ENCODE peak calls at places on chromosomes 2 and 18, in eight cellular contexts. P is renal cortical epithelial cell, D is RPMI7951, Z is GDM1, H is ovary, V is epithelial cell of prostate, S is D721Med, B is osteocyte. O is an unnamed sample.
A peak's percentile ranks its signal among the peaks of the same experiment; 100 is the strongest.

GRCh38 chr2:197237720-197238370 is 72.7 kb downstream of the ANKRD44 start:
- DNase-seq in P (no peak), D (peak; percentile 48), Z (no peak), H (no peak), V (no peak), S (no peak), B (no peak), O (no peak)

GRCh38 chr2:155223781-155224406 is 525.4 kb downstream of the KCNJ3 start:
- DNase-seq in P (peak; percentile 42), D (peak; percentile 2), Z (no peak), H (no peak), V (no peak), S (no peak), B (no peak), O (no peak)

GRCh38 chr18:58819051-58819450 is 45.6 kb upstream of the ZNF532 start:
- DNase-seq in P (no peak), D (no peak), Z (no peak), H (no peak), V (no peak), S (no peak), B (no peak), O (no peak)

GRCh38 chr2:158777077-158777476 is 18.0 kb upstream of the DAPL1 start:
- DNase-seq in P (no peak), D (no peak), Z (no peak), H (no peak), V (no peak), S (no peak), B (no peak), O (no peak)

GRCh38 chr2:32825291-32825712 is 121.5 kb upstream of the LTBP1 start:
- DNase-seq in P (peak; percentile 35), D (peak; percentile 50), Z (no peak), H (peak; percentile 9), V (no peak), S (no peak), B (no peak), O (peak; percentile 41)

GRCh38 chr2:129319422-129319717 is 660.1 kb upstream of the RAB6C start:
- DNase-seq in P (no peak), D (peak; percentile 15), Z (no peak), H (no peak), V (no peak), S (no peak), B (no peak), O (no peak)

GRCh38 chr2:199128476-199129214 is 329.1 kb downstream of the SATB2 start:
- DNase-seq in P (no peak), D (no peak), Z (no peak), H (no peak), V (no peak), S (no peak), B (no peak), O (no peak)

GRCh38 chr2:74181739-74182138 is 3.1 kb upstream of the MOB1A start:
- DNase-seq in P (no peak), D (peak; percentile 21), Z (peak; percentile 84), H (no peak), V (no peak), S (no peak), B (no peak), O (peak; percentile 11)

GRCh38 chr2:176814740-176815367 is 397.7 kb upstream of the HNRNPA3 start:
- DNase-seq in P (peak; percentile 65), D (peak; percentile 32), Z (no peak), H (no peak), V (no peak), S (no peak), B (no peak), O (no peak)

GRCh38 chr18:66533693-66534092 is 70.2 kb downstream of the CDH19 start:
- DNase-seq in P (no peak), D (no peak), Z (no peak), H (no peak), V (no peak), S (no peak), B (no peak), O (no peak)

GRCh38 chr2:240810621-240811020 is 9.4 kb downstream of the KIF1A start:
- DNase-seq in P (no peak), D (no peak), Z (no peak), H (no peak), V (no peak), S (no peak), B (peak; percentile 73), O (no peak)